ENCODE peak calls at places on chromosomes 3 and 15, in ten cellular contexts. One of them, this sample, is unnamed.

GRCh38 chr3:151964768-151965167 is 91.3 kb downstream of the SUCNR1 start:
- DNase-seq in transverse colon: no peak
- DNase-seq in sigmoid colon: no peak
- DNase-seq in K562: no peak
- DNase-seq in HL-60: no peak
- DNase-seq in HCT116: no peak
- DNase-seq in vagina: no peak
- DNase-seq in breast epithelium: no peak
- DNase-seq in GM23338: no peak
- DNase-seq in endothelial cell of umbilical vein: no peak
- DNase-seq in this sample: no peak

GRCh38 chr3:104939196-104939595 is 427.5 kb upstream of the ALCAM start:
- DNase-seq in transverse colon: no peak
- DNase-seq in sigmoid colon: no peak
- DNase-seq in K562: no peak
- DNase-seq in HL-60: no peak
- DNase-seq in HCT116: no peak
- DNase-seq in vagina: no peak
- DNase-seq in breast epithelium: no peak
- DNase-seq in GM23338: no peak
- DNase-seq in endothelial cell of umbilical vein: peak
- DNase-seq in this sample: no peak

GRCh38 chr3:46695177-46695961 is 1.9 kb upstream of the ALS2CL start:
- DNase-seq in transverse colon: peak
- DNase-seq in sigmoid colon: peak
- DNase-seq in K562: peak
- DNase-seq in HL-60: peak
- DNase-seq in HCT116: no peak
- DNase-seq in vagina: no peak
- DNase-seq in breast epithelium: no peak
- DNase-seq in GM23338: peak
- DNase-seq in endothelial cell of umbilical vein: peak
- DNase-seq in this sample: no peak

GRCh38 chr3:150277444-150277843 is 130.7 kb upstream of the TSC22D2 start:
- DNase-seq in transverse colon: no peak
- DNase-seq in sigmoid colon: no peak
- DNase-seq in K562: no peak
- DNase-seq in HL-60: no peak
- DNase-seq in HCT116: no peak
- DNase-seq in vagina: no peak
- DNase-seq in breast epithelium: no peak
- DNase-seq in GM23338: no peak
- DNase-seq in endothelial cell of umbilical vein: no peak
- DNase-seq in this sample: no peak

GRCh38 chr3:2098398-2099027 is at the start of gene CNTN4:
- DNase-seq in transverse colon: peak
- DNase-seq in sigmoid colon: peak
- DNase-seq in K562: no peak
- DNase-seq in HL-60: no peak
- DNase-seq in HCT116: no peak
- DNase-seq in vagina: no peak
- DNase-seq in breast epithelium: peak
- DNase-seq in GM23338: peak
- DNase-seq in endothelial cell of umbilical vein: no peak
- DNase-seq in this sample: peak

GRCh38 chr15:44298878-44299277 is 10.4 kb downstream of the GOLM2 start:
- DNase-seq in transverse colon: no peak
- DNase-seq in sigmoid colon: no peak
- DNase-seq in K562: peak
- DNase-seq in HL-60: no peak
- DNase-seq in HCT116: peak
- DNase-seq in vagina: no peak
- DNase-seq in breast epithelium: no peak
- DNase-seq in GM23338: peak
- DNase-seq in endothelial cell of umbilical vein: no peak
- DNase-seq in this sample: no peak

GRCh38 chr15:75834011-75834410 is 9.2 kb upstream of the UBE2Q2 start:
- DNase-seq in transverse colon: no peak
- DNase-seq in sigmoid colon: no peak
- DNase-seq in K562: no peak
- DNase-seq in HL-60: no peak
- DNase-seq in HCT116: no peak
- DNase-seq in vagina: no peak
- DNase-seq in breast epithelium: no peak
- DNase-seq in GM23338: no peak
- DNase-seq in endothelial cell of umbilical vein: no peak
- DNase-seq in this sample: no peak

GRCh38 chr15:66846031-66846430 is 144.0 kb downstream of the SMAD6 start:
- DNase-seq in transverse colon: peak
- DNase-seq in sigmoid colon: no peak
- DNase-seq in K562: no peak
- DNase-seq in HL-60: no peak
- DNase-seq in HCT116: no peak
- DNase-seq in vagina: no peak
- DNase-seq in breast epithelium: no peak
- DNase-seq in GM23338: no peak
- DNase-seq in endothelial cell of umbilical vein: no peak
- DNase-seq in this sample: no peak

GRCh38 chr3:195094211-195094921 is 176.6 kb downstream of the XXYLT1 start:
- DNase-seq in transverse colon: peak
- DNase-seq in sigmoid colon: no peak
- DNase-seq in K562: no peak
- DNase-seq in HL-60: no peak
- DNase-seq in HCT116: no peak
- DNase-seq in vagina: no peak
- DNase-seq in breast epithelium: peak
- DNase-seq in GM23338: peak
- DNase-seq in endothelial cell of umbilical vein: no peak
- DNase-seq in this sample: no peak

GRCh38 chr3:21722301-21722700 is 28.7 kb downstream of the ZNF385D start:
- DNase-seq in transverse colon: no peak
- DNase-seq in sigmoid colon: no peak
- DNase-seq in K562: no peak
- DNase-seq in HL-60: no peak
- DNase-seq in HCT116: no peak
- DNase-seq in vagina: no peak
- DNase-seq in breast epithelium: no peak
- DNase-seq in GM23338: no peak
- DNase-seq in endothelial cell of umbilical vein: no peak
- DNase-seq in this sample: no peak

GRCh38 chr15:100596792-100597191 is 5.2 kb downstream of the LINS1 start:
- DNase-seq in transverse colon: peak
- DNase-seq in sigmoid colon: no peak
- DNase-seq in K562: peak
- DNase-seq in HL-60: no peak
- DNase-seq in HCT116: no peak
- DNase-seq in vagina: no peak
- DNase-seq in breast epithelium: no peak
- DNase-seq in GM23338: no peak
- DNase-seq in endothelial cell of umbilical vein: no peak
- DNase-seq in this sample: peak

GRCh38 chr15:63072023-63072650 is 29.6 kb downstream of the TPM1 start:
- DNase-seq in transverse colon: no peak
- DNase-seq in sigmoid colon: no peak
- DNase-seq in K562: no peak
- DNase-seq in HL-60: no peak
- DNase-seq in HCT116: no peak
- DNase-seq in vagina: no peak
- DNase-seq in breast epithelium: no peak
- DNase-seq in GM23338: no peak
- DNase-seq in endothelial cell of umbilical vein: no peak
- DNase-seq in this sample: no peak
- TF ChIP-seq POLR2AphosphoS5 in transverse colon: no peak
- TF ChIP-seq POLR2AphosphoS5 in sigmoid colon: no peak
- TF ChIP-seq POLR2AphosphoS5 in K562: no peak
- TF ChIP-seq POLR2AphosphoS5 in HL-60: no peak
- TF ChIP-seq POLR2AphosphoS5 in HCT116: no peak
- TF ChIP-seq POLR2AphosphoS5 in vagina: no peak
- TF ChIP-seq POLR2AphosphoS5 in breast epithelium: no peak
- TF ChIP-seq POLR2AphosphoS5 in GM23338: peak
- TF ChIP-seq POLR2AphosphoS5 in endothelial cell of umbilical vein: peak
- TF ChIP-seq POLR2AphosphoS5 in this sample: no peak

DNA sequence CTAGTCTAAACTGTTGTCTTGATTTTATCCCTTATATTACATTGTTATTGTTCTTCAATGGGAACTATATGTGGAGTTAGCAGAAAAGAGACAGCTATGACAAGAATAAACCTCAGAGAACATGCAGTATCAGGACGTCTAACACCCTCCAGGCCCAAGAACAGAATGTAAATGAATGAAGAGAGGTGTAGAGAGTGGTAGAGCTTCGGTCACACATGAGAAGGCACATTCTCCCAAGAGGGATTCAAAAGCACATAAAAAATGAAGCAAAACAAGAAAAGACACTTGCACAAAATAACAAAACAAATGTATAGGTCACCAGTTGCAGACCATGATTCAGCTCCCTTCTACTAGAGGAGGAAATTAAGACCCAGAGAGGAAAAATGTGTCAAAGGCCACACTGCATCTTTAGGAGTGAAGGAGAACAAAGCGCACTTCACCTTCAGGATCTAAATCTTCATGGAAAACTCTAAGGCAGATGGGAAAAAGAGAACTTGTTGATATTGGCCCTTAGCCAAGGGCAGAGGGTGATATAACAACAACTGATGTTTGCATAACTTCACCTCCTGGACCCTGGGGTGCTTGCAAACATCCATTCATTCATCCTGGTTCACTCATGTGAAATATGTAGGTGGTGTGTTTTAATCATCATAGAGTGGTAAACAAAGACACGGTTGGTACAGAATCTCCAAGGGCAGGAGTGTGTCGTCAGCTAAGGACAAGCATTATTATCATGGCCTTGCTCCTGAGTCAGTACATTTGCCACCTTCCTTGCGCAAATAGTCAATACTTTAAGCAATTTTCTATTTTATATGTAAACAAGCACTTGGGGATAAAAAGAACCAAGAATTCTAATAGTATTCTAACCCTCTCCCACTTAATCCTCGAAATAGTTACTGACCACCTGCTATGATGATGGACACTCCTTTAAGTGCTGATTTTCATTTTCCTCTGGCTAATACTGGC is 8.8 kb downstream of the NEK10 start:
- DNase-seq in transverse colon: peak
- DNase-seq in sigmoid colon: no peak
- DNase-seq in K562: no peak
- DNase-seq in HL-60: no peak
- DNase-seq in HCT116: no peak
- DNase-seq in vagina: no peak
- DNase-seq in breast epithelium: no peak
- DNase-seq in GM23338: no peak
- DNase-seq in endothelial cell of umbilical vein: peak
- DNase-seq in this sample: peak
- TF ChIP-seq POLR2AphosphoS5 in transverse colon: peak
- TF ChIP-seq POLR2AphosphoS5 in sigmoid colon: no peak
- TF ChIP-seq POLR2AphosphoS5 in K562: no peak
- TF ChIP-seq POLR2AphosphoS5 in HL-60: no peak
- TF ChIP-seq POLR2AphosphoS5 in HCT116: no peak
- TF ChIP-seq POLR2AphosphoS5 in vagina: no peak
- TF ChIP-seq POLR2AphosphoS5 in breast epithelium: no peak
- TF ChIP-seq POLR2AphosphoS5 in GM23338: no peak
- TF ChIP-seq POLR2AphosphoS5 in endothelial cell of umbilical vein: peak
- TF ChIP-seq POLR2AphosphoS5 in this sample: peak

GRCh38 chr15:85667491-85668424 is 127.0 kb downstream of the KLHL25 start:
- DNase-seq in transverse colon: peak
- DNase-seq in sigmoid colon: no peak
- DNase-seq in K562: no peak
- DNase-seq in HL-60: peak
- DNase-seq in HCT116: peak
- DNase-seq in vagina: no peak
- DNase-seq in breast epithelium: no peak
- DNase-seq in GM23338: no peak
- DNase-seq in endothelial cell of umbilical vein: peak
- DNase-seq in this sample: no peak

GRCh38 chr15:85676332-85676731 is 118.4 kb downstream of the KLHL25 start:
- DNase-seq in transverse colon: no peak
- DNase-seq in sigmoid colon: no peak
- DNase-seq in K562: no peak
- DNase-seq in HL-60: no peak
- DNase-seq in HCT116: no peak
- DNase-seq in vagina: no peak
- DNase-seq in breast epithelium: no peak
- DNase-seq in GM23338: no peak
- DNase-seq in endothelial cell of umbilical vein: no peak
- DNase-seq in this sample: no peak

GRCh38 chr15:85672338-85673097 is 122.2 kb downstream of the KLHL25 start:
- DNase-seq in transverse colon: no peak
- DNase-seq in sigmoid colon: no peak
- DNase-seq in K562: no peak
- DNase-seq in HL-60: no peak
- DNase-seq in HCT116: no peak
- DNase-seq in vagina: no peak
- DNase-seq in breast epithelium: no peak
- DNase-seq in GM23338: no peak
- DNase-seq in endothelial cell of umbilical vein: no peak
- DNase-seq in this sample: no peak

GRCh38 chr15:85673326-85673725 is 121.4 kb downstream of the KLHL25 start:
- DNase-seq in transverse colon: no peak
- DNase-seq in sigmoid colon: no peak
- DNase-seq in K562: no peak
- DNase-seq in HL-60: no peak
- DNase-seq in HCT116: no peak
- DNase-seq in vagina: no peak
- DNase-seq in breast epithelium: no peak
- DNase-seq in GM23338: no peak
- DNase-seq in endothelial cell of umbilical vein: no peak
- DNase-seq in this sample: no peak

GRCh38 chr15:85671156-85671555 is 123.6 kb downstream of the KLHL25 start:
- DNase-seq in transverse colon: no peak
- DNase-seq in sigmoid colon: no peak
- DNase-seq in K562: no peak
- DNase-seq in HL-60: no peak
- DNase-seq in HCT116: no peak
- DNase-seq in vagina: no peak
- DNase-seq in breast epithelium: no peak
- DNase-seq in GM23338: no peak
- DNase-seq in endothelial cell of umbilical vein: no peak
- DNase-seq in this sample: no peak
- TF ChIP-seq POLR2AphosphoS5 in transverse colon: no peak
- TF ChIP-seq POLR2AphosphoS5 in sigmoid colon: peak
- TF ChIP-seq POLR2AphosphoS5 in K562: no peak
- TF ChIP-seq POLR2AphosphoS5 in HL-60: no peak
- TF ChIP-seq POLR2AphosphoS5 in HCT116: no peak
- TF ChIP-seq POLR2AphosphoS5 in vagina: no peak
- TF ChIP-seq POLR2AphosphoS5 in breast epithelium: no peak
- TF ChIP-seq POLR2AphosphoS5 in GM23338: no peak
- TF ChIP-seq POLR2AphosphoS5 in endothelial cell of umbilical vein: no peak
- TF ChIP-seq POLR2AphosphoS5 in this sample: no peak

DNA sequence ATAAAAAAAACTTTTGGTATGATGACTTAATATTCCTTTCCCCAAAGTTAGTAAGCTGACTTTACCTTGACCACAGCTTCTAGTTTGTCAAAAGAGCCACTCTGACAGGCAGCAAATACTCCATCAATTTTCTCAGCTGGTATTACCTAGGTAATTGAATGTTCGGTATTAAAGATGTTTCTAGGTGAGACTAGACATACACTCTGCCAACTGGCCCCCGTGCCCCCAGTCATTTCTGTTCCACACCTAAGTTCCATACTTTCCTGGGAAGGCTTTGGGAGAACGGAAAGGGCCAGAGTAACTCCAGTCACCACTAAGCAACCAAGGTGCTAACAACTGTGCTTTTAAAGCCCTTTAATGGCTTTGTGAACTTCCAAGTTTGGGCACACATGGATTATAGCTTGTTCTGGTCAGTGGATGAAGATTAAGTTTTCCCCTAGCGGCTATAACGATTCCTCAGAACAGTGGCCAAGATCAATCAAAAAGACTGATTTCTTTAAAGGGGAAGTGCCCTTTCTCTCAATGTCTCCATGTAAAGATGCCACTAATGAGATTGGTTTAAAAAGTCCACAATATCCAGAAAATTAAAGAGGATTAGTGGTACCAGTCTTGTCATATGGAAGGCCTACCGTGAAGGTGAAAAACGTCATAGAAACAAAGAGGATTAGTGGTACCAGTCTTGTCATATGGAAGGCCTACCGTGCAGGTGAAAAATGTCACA is 7.0 kb downstream of the EIF4A2 start:
- DNase-seq in transverse colon: no peak
- DNase-seq in sigmoid colon: no peak
- DNase-seq in K562: no peak
- DNase-seq in HL-60: no peak
- DNase-seq in HCT116: no peak
- DNase-seq in vagina: no peak
- DNase-seq in breast epithelium: no peak
- DNase-seq in GM23338: peak
- DNase-seq in endothelial cell of umbilical vein: peak
- DNase-seq in this sample: no peak
- TF ChIP-seq POLR2AphosphoS5 in transverse colon: peak
- TF ChIP-seq POLR2AphosphoS5 in sigmoid colon: no peak
- TF ChIP-seq POLR2AphosphoS5 in K562: peak
- TF ChIP-seq POLR2AphosphoS5 in HL-60: peak
- TF ChIP-seq POLR2AphosphoS5 in HCT116: peak
- TF ChIP-seq POLR2AphosphoS5 in vagina: no peak
- TF ChIP-seq POLR2AphosphoS5 in breast epithelium: no peak
- TF ChIP-seq POLR2AphosphoS5 in GM23338: peak
- TF ChIP-seq POLR2AphosphoS5 in endothelial cell of umbilical vein: peak
- TF ChIP-seq POLR2AphosphoS5 in this sample: no peak

This sample was measured in prostate gland.